ENCODE peak calls at places on chromosomes 13 and 19, in seven cellular contexts. K, J, S, E, L, N and Z are unnamed samples.

GRCh38 chr19:7267792-7268736 is 26.1 kb downstream of the INSR start:
- DNase-seq in K (no peak), N (peak; percentile 52), S (no peak), E (no peak), L (no peak), J (no peak), Z (no peak)

GRCh38 chr19:31312004-31312403 is 37.2 kb downstream of the TSHZ3 start:
- DNase-seq in S (no peak), L (peak; percentile 87), K (no peak), E (no peak), N (peak; percentile 46), J (no peak), Z (no peak)

GRCh38 chr13:33251131-33251629 is 34.4 kb downstream of the STARD13 start:
- DNase-seq in S (no peak), J (no peak), K (no peak), E (no peak), L (peak; percentile 99), N (no peak), Z (no peak)

GRCh38 chr13:48748681-48749080 is 95.0 kb downstream of the CYSLTR2 start:
- DNase-seq in E (no peak), K (no peak), J (no peak), L (peak; percentile 23), S (no peak), N (no peak), Z (no peak)

GRCh38 chr13:98690348-98691041 is 62.0 kb downstream of the SLC15A1 start:
- DNase-seq in K (no peak), J (no peak), S (no peak), E (no peak), L (no peak), N (no peak), Z (no peak)

GRCh38 chr13:20258208-20258962 is 26.3 kb upstream of the GJB6 start:
- DNase-seq in L (no peak), J (no peak), K (no peak), S (no peak), E (peak; percentile 92), N (no peak), Z (no peak)

GRCh38 chr19:10226376-10227214 is 4.5 kb downstream of the S1PR2 start:
- DNase-seq in E (no peak), L (peak; percentile 95), K (peak; percentile 92), J (peak; percentile 44), N (peak; percentile 74), S (peak; percentile 80), Z (no peak)

GRCh38 chr13:21289475-21289874 is 113.0 kb downstream of the MRPL57 start:
- DNase-seq in L (no peak), J (no peak), S (no peak), K (no peak), N (no peak), E (no peak), Z (no peak)

GRCh38 chr13:21014666-21015170 is 46.7 kb downstream of the LATS2 start:
- DNase-seq in E (peak; percentile 84), K (no peak), J (no peak), S (no peak), N (peak; percentile 45), L (peak; percentile 91), Z (no peak)

GRCh38 chr13:113905942-113906341 is 42.1 kb upstream of the GAS6 start:
- DNase-seq in L (no peak), K (no peak), E (no peak), J (peak; percentile 9), S (no peak), N (no peak), Z (no peak)

GRCh38 chr13:30026093-30026492 is 175.7 kb upstream of the UBL3 start:
- DNase-seq in K (no peak), N (no peak), S (no peak), J (no peak), L (peak; percentile 96), E (no peak), Z (no peak)

GRCh38 chr13:52767949-52768516 is 28.4 kb upstream of the CNMD start:
- DNase-seq in E (no peak), J (no peak), N (no peak), K (no peak), S (no peak), L (no peak), Z (no peak)

GRCh38 chr13:21913010-21913409 is 242.1 kb downstream of the FGF9 start:
- DNase-seq in J (no peak), N (no peak), L (peak; percentile 19), S (no peak), K (no peak), E (no peak), Z (no peak)

GRCh38 chr13:29507356-29507755 is 88.1 kb downstream of the SLC7A1 start:
- DNase-seq in L (no peak), S (no peak), J (no peak), E (peak; percentile 72), K (no peak), N (no peak), Z (peak; percentile 69)

GRCh38 chr19:11142528-11143171 is 12.9 kb downstream of the SPC24 start:
- DNase-seq in K (peak; percentile 91), N (peak; percentile 84), S (peak; percentile 96), L (peak; percentile 95), J (peak; percentile 95), E (peak; percentile 98), Z (peak; percentile 78)

GRCh38 chr13:93262729-93263128 is 36.1 kb downstream of the GPC6 start:
- DNase-seq in E (no peak), K (no peak), L (peak; percentile 85), N (no peak), J (no peak), S (no peak), Z (no peak)

DNA sequence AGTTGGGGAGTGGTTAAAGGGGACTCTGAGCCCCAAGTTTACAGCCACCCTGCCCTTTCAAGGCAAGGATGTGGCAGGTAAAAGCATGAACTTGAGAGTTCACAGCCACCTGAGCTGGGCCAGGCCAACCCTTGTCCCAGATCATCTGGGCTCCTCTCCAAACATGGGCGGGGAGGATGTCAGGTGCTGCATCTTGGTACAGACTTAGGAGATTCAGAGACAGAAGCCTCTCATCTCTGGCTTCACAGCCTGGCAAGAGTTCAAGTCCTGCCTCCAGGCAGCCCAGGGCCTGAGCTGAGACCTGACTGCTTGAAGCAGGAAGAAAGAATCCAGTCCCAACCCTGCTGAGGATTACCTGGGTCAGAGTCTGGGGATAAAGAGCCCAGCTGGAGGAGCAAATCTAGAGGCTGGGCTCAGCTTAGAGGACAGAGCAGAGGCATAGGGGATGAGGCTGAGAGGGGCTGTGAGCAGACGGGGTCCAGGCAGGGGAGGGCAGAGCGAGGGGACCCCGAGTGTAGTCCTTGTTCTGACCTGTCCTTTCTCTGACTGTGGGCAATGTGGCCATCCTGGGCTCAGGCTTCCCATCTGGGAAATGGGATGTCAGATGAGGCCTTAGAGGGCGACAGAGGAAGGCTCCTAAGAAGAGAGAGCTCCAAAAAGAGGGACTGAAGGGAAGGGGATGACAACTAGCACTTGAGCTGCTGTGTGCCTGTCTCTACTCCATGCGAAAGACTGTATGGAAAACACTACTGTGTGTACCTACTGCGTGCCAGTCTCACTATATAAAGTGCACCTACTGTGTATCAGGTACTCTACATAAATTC is 6.7 kb upstream of the OR10H5 start:
- DNase-seq in K (no peak), L (no peak), J (no peak), E (no peak), N (peak; percentile 49), S (no peak), Z (no peak)
- H3K27ac ChIP-seq in K (no peak overlapping the region), L (no peak overlapping the region), J (peak overlapping the region; percentile 77), E (peak overlapping the region; percentile 25), N (peak overlapping the region; percentile 63), S (peak overlapping the region; percentile 36), Z (no peak overlapping the region)

GRCh38 chr13:110107568-110108347 is 199.2 kb downstream of the COL4A1 start:
- DNase-seq in E (no peak), S (no peak), L (no peak), J (no peak), N (no peak), K (no peak), Z (no peak)
- TF ChIP-seq CTCF in E (no peak), S (no peak), L (peak; percentile 14), J (no peak), N (no peak), K (no peak), Z (no peak)

GRCh38 chr19:43619262-43620060 is at the start of gene ZNF428:
- DNase-seq in K (peak; percentile 90), N (peak; percentile 94), J (peak; percentile 87), L (peak; percentile 88), E (peak; percentile 88), S (peak; percentile 94), Z (peak; percentile 96)
- TF ChIP-seq POLR2A in K (peak; percentile 50), N (peak; percentile 72), J (no peak), L (peak; percentile 76), E (no peak), S (peak; percentile 77), Z (peak; percentile 43)

GRCh38 chr13:39374741-39375189 is 228.2 kb downstream of the LHFPL6 start:
- DNase-seq in L (no peak), E (no peak), N (no peak), J (no peak), S (no peak), K (no peak), Z (no peak)
- H3K27ac ChIP-seq in L (no peak overlapping the region), E (no peak overlapping the region), N (no peak overlapping the region), J (no peak overlapping the region), S (no peak overlapping the region), K (no peak overlapping the region), Z (no peak overlapping the region)

DNA sequence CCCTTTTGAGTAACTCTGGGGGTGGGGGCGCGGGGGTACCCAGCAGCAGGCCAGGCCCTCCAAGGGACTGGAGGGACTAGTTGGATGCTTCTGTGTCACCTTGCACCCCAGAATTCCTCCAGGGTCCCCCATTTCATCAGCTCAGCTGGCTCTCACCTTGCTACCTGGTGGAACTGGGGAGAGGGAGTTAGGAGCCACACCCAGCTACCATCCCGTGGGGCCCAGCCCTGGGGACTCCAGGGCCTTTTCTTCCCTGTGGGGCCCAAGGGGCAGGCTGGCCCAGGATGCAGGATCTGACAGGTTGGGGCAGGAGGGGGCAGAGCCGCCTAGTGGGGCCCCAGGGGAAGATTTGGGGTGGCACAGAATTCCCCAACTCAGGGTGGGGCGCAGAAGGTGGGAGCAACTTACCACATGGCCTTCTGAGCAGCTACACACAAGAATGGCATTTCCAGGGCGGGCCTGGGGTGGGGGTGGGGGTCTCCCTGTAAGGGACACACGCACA is 32.8 kb upstream of the NANOS3 start:
- DNase-seq in J (no peak), L (no peak), E (no peak), K (peak; percentile 82), S (no peak), N (no peak), Z (peak; percentile 80)
- TF ChIP-seq CTCF in J (no peak), L (no peak), E (no peak), K (no peak), S (no peak), N (no peak), Z (no peak)

DNA sequence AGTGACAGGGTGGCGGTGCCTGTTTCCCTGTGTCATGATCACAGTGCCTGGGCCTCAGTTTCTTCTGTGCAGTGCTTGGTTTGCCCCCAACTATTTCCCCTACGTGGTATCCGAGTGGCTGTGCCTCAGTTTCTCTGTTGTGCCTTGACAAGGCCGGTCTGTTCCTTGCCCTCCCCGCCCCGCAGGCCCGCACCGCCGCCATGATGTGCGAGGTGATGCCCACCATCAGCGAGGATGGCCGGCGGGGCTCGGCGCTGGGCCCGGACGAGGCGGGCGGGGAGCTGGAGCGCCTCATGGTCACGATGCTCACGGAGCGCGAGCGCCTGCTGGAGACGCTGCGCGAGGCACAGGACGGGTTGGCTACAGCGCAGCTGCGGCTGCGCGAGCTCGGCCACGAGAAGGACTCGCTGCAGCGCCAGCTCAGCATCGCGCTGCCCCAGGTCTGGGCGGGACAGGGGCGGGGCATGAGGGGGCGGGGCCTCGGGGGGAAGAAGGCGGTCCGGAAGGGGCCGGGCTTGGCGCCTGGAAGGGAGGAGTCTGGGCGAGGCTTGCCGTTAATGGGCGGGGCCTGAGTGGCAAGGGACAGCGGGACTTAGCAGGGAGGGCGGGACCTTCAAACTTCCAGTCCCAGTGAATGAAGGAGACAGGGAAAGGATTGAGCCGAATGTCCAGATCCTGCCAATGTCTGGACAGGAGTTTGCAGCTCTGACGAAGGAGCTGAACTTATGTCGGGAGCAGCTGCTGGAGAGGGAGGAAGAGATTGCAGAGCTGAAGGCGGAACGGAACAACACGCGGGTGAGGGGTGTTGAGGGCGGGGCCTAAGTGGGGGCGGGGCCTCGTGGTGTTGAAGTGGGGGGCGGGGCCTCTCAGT is 8.6 kb downstream of the PPFIA3 start:
- DNase-seq in J (peak; percentile 97), E (peak; percentile 95), K (peak; percentile 97), L (peak; percentile 95), S (peak; percentile 97), N (peak; percentile 97), Z (peak; percentile 97)
- TF ChIP-seq POLR2A in J (no peak), E (no peak), K (no peak), L (no peak), S (peak; percentile 22), N (no peak), Z (no peak)